ENCODE peak calls at places on chromosomes 7 and 10, in nine cellular contexts. X is pancreas, Y is nephron progenitor cell, G is A549, J is NCI-H1092 treated with DMSO at 0.1 percent for 48 hours, M is T-helper 1 cell, B is dorsolateral prefrontal cortex, H is HFF-Myc, O is HT1080. L is an unnamed sample.

GRCh38 chr7:105487559-105488218 is 34.4 kb downstream of the PUS7 start:
- DNase-seq in X (no peak), M (no peak), B (no peak), H (peak; percentile 54), J (no peak), G (peak; percentile 12), Y (no peak), O (peak; percentile 84), L (no peak)

GRCh38 chr7:55441668-55442305 is 76.7 kb downstream of the LANCL2 start:
- DNase-seq in H (peak; percentile 85), Y (no peak), M (no peak), G (no peak), B (no peak), J (no peak), O (peak; percentile 63), X (no peak), L (no peak)

GRCh38 chr10:11210211-11210922 is 192.7 kb downstream of the CELF2 start:
- DNase-seq in G (no peak), H (no peak), Y (no peak), J (no peak), O (peak; percentile 24), X (no peak), B (no peak), M (no peak), L (no peak)

GRCh38 chr7:772392-772791 is 45.3 kb upstream of the PRKAR1B start:
- DNase-seq in O (no peak), Y (no peak), J (no peak), G (no peak), B (no peak), H (no peak), M (no peak), X (no peak), L (no peak)

GRCh38 chr7:22723171-22723601 is 3.8 kb upstream of the IL6 start:
- DNase-seq in Y (no peak), O (peak; percentile 44), J (no peak), H (no peak), M (no peak), B (no peak), X (no peak), G (no peak), L (no peak)

GRCh38 chr10:30330512-30331168 is 18.4 kb downstream of the MTPAP start:
- DNase-seq in J (no peak), X (no peak), H (peak; percentile 30), B (no peak), Y (no peak), O (no peak), M (no peak), G (no peak), L (no peak)

GRCh38 chr10:100710151-100710871 is 35.1 kb upstream of the PAX2 start:
- DNase-seq in H (no peak), J (peak; percentile 12), B (no peak), M (no peak), X (no peak), G (peak; percentile 41), Y (peak; percentile 87), O (no peak), L (no peak)

GRCh38 chr7:45183711-45184210 is 26.2 kb downstream of the RAMP3 start:
- DNase-seq in Y (no peak), X (no peak), M (no peak), J (no peak), B (no peak), G (no peak), O (no peak), H (no peak), L (no peak)

GRCh38 chr10:649798-650690 is 39.4 kb downstream of the DIP2C start:
- DNase-seq in O (no peak), M (no peak), Y (no peak), X (peak; percentile 84), J (no peak), G (peak; percentile 46), B (no peak), H (no peak), L (no peak)